ENCODE peak calls at places on chromosomes 3 and 15, in eight cellular contexts. Y, Q, J, D, C, G, Z and F are unnamed samples.

GRCh38 chr15:70259640-70260066 is 161.9 kb upstream of the TLE3 start:
- DNase-seq in Z (no peak), J (no peak), D (no peak), G (no peak), Q (peak), Y (no peak), C (no peak), F (no peak)

GRCh38 chr3:138678874-138679392 is 70.4 kb downstream of the FAIM start:
- DNase-seq in Z (no peak), G (no peak), Y (no peak), D (no peak), J (no peak), C (no peak), Q (no peak), F (no peak)

GRCh38 chr3:150255416-150255815 is 152.7 kb upstream of the TSC22D2 start:
- DNase-seq in Y (no peak), J (no peak), D (no peak), Q (no peak), G (no peak), C (no peak), Z (peak), F (no peak)

GRCh38 chr3:89851974-89852621 is 744.7 kb downstream of the EPHA3 start:
- DNase-seq in Q (peak), G (no peak), D (peak), C (no peak), J (no peak), Y (no peak), Z (no peak), F (no peak)

GRCh38 chr3:181943285-181943684 is 231.6 kb downstream of the SOX2 start:
- DNase-seq in J (no peak), Q (no peak), Z (no peak), C (no peak), Y (no peak), G (no peak), D (no peak), F (no peak)

GRCh38 chr15:85443593-85444328 is 63.4 kb downstream of the AKAP13 start:
- DNase-seq in Z (no peak), G (no peak), Y (peak), C (no peak), J (no peak), D (no peak), Q (peak), F (no peak)

GRCh38 chr3:122977645-122978466 is 49.7 kb downstream of the SEMA5B start:
- DNase-seq in Q (peak), D (peak), Y (no peak), C (no peak), J (peak), Z (peak), G (peak), F (no peak)

GRCh38 chr3:44419923-44420650 is 57.4 kb downstream of the ZNF445 start:
- DNase-seq in D (no peak), G (no peak), Z (no peak), Q (no peak), Y (no peak), J (no peak), C (no peak), F (no peak)

GRCh38 chr15:82108489-82109078 is 62.8 kb upstream of the MEX3B start:
- DNase-seq in Q (peak), C (peak), Z (peak), J (no peak), Y (peak), D (no peak), G (peak), F (no peak)

GRCh38 chr3:186519021-186519658 is 25.0 kb downstream of the CRYGS start:
- DNase-seq in G (no peak), Q (no peak), J (no peak), Y (no peak), D (no peak), Z (no peak), C (peak), F (no peak)

GRCh38 chr3:31696009-31696297 is 163.2 kb downstream of the STT3B start:
- DNase-seq in Y (no peak), G (no peak), C (no peak), Z (no peak), Q (no peak), J (no peak), D (no peak), F (no peak)

GRCh38 chr3:129226374-129226773 is 23.0 kb upstream of the COPG1 start:
- DNase-seq in Z (peak), Q (no peak), G (peak), D (no peak), J (peak), Y (peak), C (peak), F (no peak)

GRCh38 chr3:65425880-65426279 is 612.8 kb downstream of the MAGI1 start:
- DNase-seq in G (no peak), J (no peak), C (no peak), Z (no peak), Y (no peak), Q (peak), D (no peak), F (no peak)

GRCh38 chr3:113535898-113536297 is 3.5 kb downstream of the SIDT1 start:
- DNase-seq in Q (peak), Z (no peak), Y (no peak), G (no peak), D (no peak), C (no peak), J (no peak), F (no peak)

GRCh38 chr3:73086071-73086494 is 24.6 kb downstream of the EBLN2 start:
- DNase-seq in D (no peak), Z (no peak), J (no peak), Q (peak), Y (peak), G (peak), C (peak), F (no peak)

GRCh38 chr3:98732239-98733054 is 30.7 kb upstream of the ST3GAL6 start:
- DNase-seq in D (peak), Q (peak), C (no peak), G (no peak), Y (peak), Z (peak), J (no peak), F (no peak)

GRCh38 chr3:11238880-11239279 is 33.3 kb upstream of the ATG7 start:
- DNase-seq in D (no peak), Y (peak), J (peak), C (no peak), Z (no peak), Q (no peak), G (no peak), F (no peak)

GRCh38 chr3:15160662-15161061 is 45.4 kb upstream of the CAPN7 start:
- DNase-seq in D (no peak), J (no peak), Q (no peak), Z (no peak), G (no peak), Y (no peak), C (no peak), F (no peak)

GRCh38 chr3:4211610-4212009 is 91.6 kb upstream of the SETMAR start:
- DNase-seq in G (no peak), D (no peak), Q (no peak), Y (no peak), Z (no peak), C (no peak), J (no peak), F (no peak)

GRCh38 chr3:120432105-120432860 is 18.5 kb downstream of the FSTL1 start:
- DNase-seq in Q (no peak), Y (no peak), G (peak), C (no peak), D (no peak), Z (no peak), J (peak), F (no peak)

GRCh38 chr15:52652984-52653383 is 26.2 kb downstream of the ATOSA start:
- DNase-seq in J (peak), Y (no peak), C (no peak), D (no peak), Z (no peak), Q (no peak), G (no peak), F (no peak)

GRCh38 chr15:25663515-25663914 is 199.6 kb downstream of the ATP10A start:
- DNase-seq in G (no peak), C (no peak), Q (no peak), D (no peak), Z (no peak), J (no peak), Y (no peak), F (no peak)

GRCh38 chr3:22506871-22507270 is 696.3 kb upstream of the UBE2E2 start:
- DNase-seq in Y (no peak), G (no peak), C (no peak), D (no peak), Z (no peak), Q (no peak), J (no peak), F (no peak)

GRCh38 chr3:148464246-148464645 is 233.5 kb upstream of the AGTR1 start:
- DNase-seq in Z (no peak), D (no peak), J (no peak), Y (no peak), G (no peak), Q (no peak), C (no peak), F (no peak)

GRCh38 chr3:166582231-166582630 is 745.0 kb upstream of the BCHE start:
- DNase-seq in Z (no peak), C (no peak), Q (no peak), J (no peak), G (no peak), D (no peak), Y (no peak), F (no peak)

GRCh38 chr15:53453253-53454105 is 306.0 kb downstream of the WDR72 start:
- DNase-seq in C (no peak), Z (no peak), Q (no peak), G (no peak), J (no peak), D (no peak), Y (no peak), F (no peak)

GRCh38 chr3:39208463-39209055 is 16.2 kb upstream of the XIRP1 start:
- DNase-seq in G (no peak), D (no peak), Y (peak), Z (peak), C (peak), J (no peak), Q (peak), F (no peak)

GRCh38 chr15:51240066-51240465 is 98.3 kb downstream of the CYP19A1 start:
- DNase-seq in Q (no peak), J (no peak), C (no peak), G (no peak), Z (no peak), Y (no peak), D (no peak), F (no peak)

GRCh38 chr15:25372298-25372697 is 66.5 kb downstream of the UBE3A start:
- DNase-seq in C (no peak), Y (no peak), Z (no peak), D (no peak), Q (no peak), J (no peak), G (no peak), F (no peak)

GRCh38 chr3:179425075-179425474 is 26.2 kb downstream of the GNB4 start:
- DNase-seq in J (no peak), C (no peak), D (no peak), Q (no peak), Z (no peak), G (no peak), Y (no peak), F (no peak)

GRCh38 chr15:85837011-85837433 is 42.3 kb upstream of the KLHL25 start:
- DNase-seq in D (no peak), G (no peak), J (no peak), Y (no peak), Z (no peak), Q (peak), C (no peak), F (no peak)

GRCh38 chr3:169812124-169812843 is 386 bp upstream of the LRRIQ4 start:
- DNase-seq in C (peak), D (peak), G (no peak), Y (no peak), Z (peak), Q (peak), J (no peak), F (peak)

GRCh38 chr3:46496745-46497555 is 826 bp upstream of the RTP3 start:
- DNase-seq in G (no peak), D (no peak), C (peak), Y (no peak), Q (no peak), J (no peak), Z (no peak), F (no peak)

GRCh38 chr3:124686028-124686670 is 44.1 kb upstream of the UMPS start:
- DNase-seq in Q (no peak), Z (no peak), C (no peak), J (no peak), D (no peak), G (no peak), Y (no peak), F (no peak)

GRCh38 chr3:192408007-192408655 is 319.2 kb downstream of the FGF12 start:
- DNase-seq in Y (no peak), Z (no peak), J (no peak), G (no peak), D (no peak), Q (peak), C (no peak), F (no peak)

GRCh38 chr3:164458986-164459385 is 619.3 kb downstream of the SI start:
- DNase-seq in G (peak), Z (no peak), J (no peak), Y (no peak), Q (no peak), C (no peak), D (no peak), F (no peak)